ENCODE peak calls at places on chromosomes 13 and 19, in five cellular contexts. P, M, Y, H and J are unnamed samples.

GRCh38 chr13:35765387-35765786 is 288.9 kb upstream of the MAB21L1 start:
- DNase-seq in Y (no peak), H (no peak), M (no peak), P (no peak), J (no peak)

GRCh38 chr19:48398329-48399235 is 5.1 kb downstream of the GRIN2D start:
- DNase-seq in M (peak), H (peak), P (peak), Y (peak), J (peak)

GRCh38 chr19:40237791-40238190 is 11.3 kb upstream of the CCNP start:
- DNase-seq in M (no peak), Y (no peak), H (no peak), P (no peak), J (no peak)

GRCh38 chr19:6260912-6261636 is 18.7 kb downstream of the MLLT1 start:
- DNase-seq in P (peak), H (peak), Y (peak), M (no peak), J (peak)

GRCh38 chr19:53086949-53087348 is 16.3 kb downstream of the ZNF160 start:
- DNase-seq in P (peak), M (no peak), H (no peak), Y (no peak), J (no peak)

GRCh38 chr19:51503891-51504290 is 2.3 kb upstream of the SIGLEC12 start:
- DNase-seq in H (no peak), P (no peak), M (no peak), Y (no peak), J (no peak)

GRCh38 chr13:108178105-108178504 is 37.2 kb downstream of the LIG4 start:
- DNase-seq in P (no peak), H (no peak), Y (no peak), M (no peak), J (no peak)

GRCh38 chr13:86591862-86592261 is 792.6 kb upstream of the SLITRK6 start:
- DNase-seq in Y (peak), P (no peak), M (no peak), H (no peak), J (no peak)

GRCh38 chr13:24894277-24894971 is 130.5 kb downstream of the RNF17 start:
- DNase-seq in M (no peak), P (no peak), H (no peak), Y (no peak), J (no peak)

GRCh38 chr19:48715276-48715675 is 4.2 kb downstream of the MAMSTR start:
- DNase-seq in P (peak), H (no peak), M (no peak), Y (no peak), J (no peak)